ENCODE peak calls at places on chromosomes 12 and 14, in ten cellular contexts. One of them, this sample, is unnamed.
A peak's percentile ranks its signal among the peaks of the same experiment; 100 is the strongest.

GRCh38 chr14:94524093-94524492 is 14.8 kb upstream of the SERPINA12 start:
- DNase-seq in naive thymus-derived CD4-positive, alpha-beta T cell: no peak
- DNase-seq in left cardiac atrium: no peak
- DNase-seq in stimulated activated CD4-positive, alpha-beta T cell treated with anti-CD3 and anti-CD28 coated beads, Interleukin-4, amount 100 ng/mL, for 48 hours: no peak
- DNase-seq in activated CD4-positive, CD25-positive, alpha-beta regulatory T cell treated with anti-CD3 and anti-CD28 coated beads, Interleukin-2, amount 50 U/mL, for 72 hours: no peak
- DNase-seq in NCI-H1436: no peak
- DNase-seq in MCF 10A: no peak
- DNase-seq in dorsolateral prefrontal cortex: no peak
- DNase-seq in HTR-8/SVneo: no peak
- DNase-seq in WERI-Rb-1: no peak
- DNase-seq in this sample: no peak

GRCh38 chr14:96069421-96069820 is 30.3 kb downstream of the C14orf132 start:
- DNase-seq in MCF 10A: no peak
- DNase-seq in NCI-H1436: no peak
- DNase-seq in WERI-Rb-1: no peak
- DNase-seq in left cardiac atrium: no peak
- DNase-seq in dorsolateral prefrontal cortex: no peak
- DNase-seq in activated CD4-positive, CD25-positive, alpha-beta regulatory T cell treated with anti-CD3 and anti-CD28 coated beads, Interleukin-2, amount 50 U/mL, for 72 hours: no peak
- DNase-seq in stimulated activated CD4-positive, alpha-beta T cell treated with anti-CD3 and anti-CD28 coated beads, Interleukin-4, amount 100 ng/mL, for 48 hours: no peak
- DNase-seq in HTR-8/SVneo: no peak
- DNase-seq in naive thymus-derived CD4-positive, alpha-beta T cell: no peak
- DNase-seq in this sample: no peak

GRCh38 chr12:32223941-32224340 is 117.3 kb downstream of the BICD1 start:
- DNase-seq in dorsolateral prefrontal cortex: no peak
- DNase-seq in naive thymus-derived CD4-positive, alpha-beta T cell: no peak
- DNase-seq in left cardiac atrium: no peak
- DNase-seq in WERI-Rb-1: no peak
- DNase-seq in activated CD4-positive, CD25-positive, alpha-beta regulatory T cell treated with anti-CD3 and anti-CD28 coated beads, Interleukin-2, amount 50 U/mL, for 72 hours: no peak
- DNase-seq in MCF 10A: no peak
- DNase-seq in NCI-H1436: no peak
- DNase-seq in HTR-8/SVneo: no peak
- DNase-seq in stimulated activated CD4-positive, alpha-beta T cell treated with anti-CD3 and anti-CD28 coated beads, Interleukin-4, amount 100 ng/mL, for 48 hours: no peak
- DNase-seq in this sample: no peak

GRCh38 chr14:21999400-21999799 is 325.8 kb upstream of the OR4E1 start:
- DNase-seq in stimulated activated CD4-positive, alpha-beta T cell treated with anti-CD3 and anti-CD28 coated beads, Interleukin-4, amount 100 ng/mL, for 48 hours: no peak
- DNase-seq in NCI-H1436: no peak
- DNase-seq in HTR-8/SVneo: no peak
- DNase-seq in MCF 10A: no peak
- DNase-seq in dorsolateral prefrontal cortex: no peak
- DNase-seq in activated CD4-positive, CD25-positive, alpha-beta regulatory T cell treated with anti-CD3 and anti-CD28 coated beads, Interleukin-2, amount 50 U/mL, for 72 hours: no peak
- DNase-seq in naive thymus-derived CD4-positive, alpha-beta T cell: no peak
- DNase-seq in left cardiac atrium: no peak
- DNase-seq in WERI-Rb-1: no peak
- DNase-seq in this sample: no peak

GRCh38 chr12:13097526-13097925 is 5.9 kb downstream of the GSG1 start:
- DNase-seq in left cardiac atrium: peak; percentile 43
- DNase-seq in WERI-Rb-1: no peak
- DNase-seq in NCI-H1436: no peak
- DNase-seq in activated CD4-positive, CD25-positive, alpha-beta regulatory T cell treated with anti-CD3 and anti-CD28 coated beads, Interleukin-2, amount 50 U/mL, for 72 hours: no peak
- DNase-seq in stimulated activated CD4-positive, alpha-beta T cell treated with anti-CD3 and anti-CD28 coated beads, Interleukin-4, amount 100 ng/mL, for 48 hours: no peak
- DNase-seq in MCF 10A: no peak
- DNase-seq in dorsolateral prefrontal cortex: no peak
- DNase-seq in HTR-8/SVneo: no peak
- DNase-seq in naive thymus-derived CD4-positive, alpha-beta T cell: no peak
- DNase-seq in this sample: peak; percentile 65

GRCh38 chr12:67541625-67541991 is 106.9 kb upstream of the DYRK2 start:
- DNase-seq in WERI-Rb-1: peak; percentile 59
- DNase-seq in naive thymus-derived CD4-positive, alpha-beta T cell: peak; percentile 29
- DNase-seq in stimulated activated CD4-positive, alpha-beta T cell treated with anti-CD3 and anti-CD28 coated beads, Interleukin-4, amount 100 ng/mL, for 48 hours: no peak
- DNase-seq in activated CD4-positive, CD25-positive, alpha-beta regulatory T cell treated with anti-CD3 and anti-CD28 coated beads, Interleukin-2, amount 50 U/mL, for 72 hours: no peak
- DNase-seq in HTR-8/SVneo: no peak
- DNase-seq in dorsolateral prefrontal cortex: no peak
- DNase-seq in NCI-H1436: peak; percentile 40
- DNase-seq in left cardiac atrium: no peak
- DNase-seq in MCF 10A: no peak
- DNase-seq in this sample: no peak

GRCh38 chr12:44847888-44848770 is 28.0 kb downstream of the NELL2 start:
- DNase-seq in NCI-H1436: no peak
- DNase-seq in WERI-Rb-1: no peak
- DNase-seq in MCF 10A: no peak
- DNase-seq in left cardiac atrium: no peak
- DNase-seq in HTR-8/SVneo: no peak
- DNase-seq in stimulated activated CD4-positive, alpha-beta T cell treated with anti-CD3 and anti-CD28 coated beads, Interleukin-4, amount 100 ng/mL, for 48 hours: peak; percentile 42
- DNase-seq in activated CD4-positive, CD25-positive, alpha-beta regulatory T cell treated with anti-CD3 and anti-CD28 coated beads, Interleukin-2, amount 50 U/mL, for 72 hours: no peak
- DNase-seq in dorsolateral prefrontal cortex: no peak
- DNase-seq in naive thymus-derived CD4-positive, alpha-beta T cell: peak; percentile 78
- DNase-seq in this sample: no peak

GRCh38 chr12:105464426-105464825 is 133.9 kb downstream of the C12orf75 start:
- DNase-seq in activated CD4-positive, CD25-positive, alpha-beta regulatory T cell treated with anti-CD3 and anti-CD28 coated beads, Interleukin-2, amount 50 U/mL, for 72 hours: no peak
- DNase-seq in WERI-Rb-1: peak; percentile 48
- DNase-seq in naive thymus-derived CD4-positive, alpha-beta T cell: no peak
- DNase-seq in MCF 10A: no peak
- DNase-seq in left cardiac atrium: no peak
- DNase-seq in HTR-8/SVneo: no peak
- DNase-seq in dorsolateral prefrontal cortex: no peak
- DNase-seq in NCI-H1436: no peak
- DNase-seq in stimulated activated CD4-positive, alpha-beta T cell treated with anti-CD3 and anti-CD28 coated beads, Interleukin-4, amount 100 ng/mL, for 48 hours: no peak
- DNase-seq in this sample: no peak

GRCh38 chr12:101794574-101794973 is 36.2 kb downstream of the GNPTAB start:
- DNase-seq in activated CD4-positive, CD25-positive, alpha-beta regulatory T cell treated with anti-CD3 and anti-CD28 coated beads, Interleukin-2, amount 50 U/mL, for 72 hours: no peak
- DNase-seq in left cardiac atrium: no peak
- DNase-seq in naive thymus-derived CD4-positive, alpha-beta T cell: no peak
- DNase-seq in WERI-Rb-1: no peak
- DNase-seq in HTR-8/SVneo: no peak
- DNase-seq in NCI-H1436: no peak
- DNase-seq in dorsolateral prefrontal cortex: no peak
- DNase-seq in MCF 10A: no peak
- DNase-seq in stimulated activated CD4-positive, alpha-beta T cell treated with anti-CD3 and anti-CD28 coated beads, Interleukin-4, amount 100 ng/mL, for 48 hours: no peak
- DNase-seq in this sample: no peak

GRCh38 chr12:67506739-67507138 is 141.8 kb upstream of the DYRK2 start:
- DNase-seq in WERI-Rb-1: no peak
- DNase-seq in activated CD4-positive, CD25-positive, alpha-beta regulatory T cell treated with anti-CD3 and anti-CD28 coated beads, Interleukin-2, amount 50 U/mL, for 72 hours: no peak
- DNase-seq in dorsolateral prefrontal cortex: no peak
- DNase-seq in MCF 10A: no peak
- DNase-seq in left cardiac atrium: no peak
- DNase-seq in NCI-H1436: no peak
- DNase-seq in naive thymus-derived CD4-positive, alpha-beta T cell: no peak
- DNase-seq in stimulated activated CD4-positive, alpha-beta T cell treated with anti-CD3 and anti-CD28 coated beads, Interleukin-4, amount 100 ng/mL, for 48 hours: no peak
- DNase-seq in HTR-8/SVneo: no peak
- DNase-seq in this sample: no peak

GRCh38 chr12:49645151-49646039 is 22.0 kb downstream of the PRPF40B start:
- DNase-seq in activated CD4-positive, CD25-positive, alpha-beta regulatory T cell treated with anti-CD3 and anti-CD28 coated beads, Interleukin-2, amount 50 U/mL, for 72 hours: no peak
- DNase-seq in MCF 10A: no peak
- DNase-seq in naive thymus-derived CD4-positive, alpha-beta T cell: no peak
- DNase-seq in WERI-Rb-1: no peak
- DNase-seq in NCI-H1436: no peak
- DNase-seq in dorsolateral prefrontal cortex: no peak
- DNase-seq in stimulated activated CD4-positive, alpha-beta T cell treated with anti-CD3 and anti-CD28 coated beads, Interleukin-4, amount 100 ng/mL, for 48 hours: no peak
- DNase-seq in HTR-8/SVneo: no peak
- DNase-seq in left cardiac atrium: no peak
- DNase-seq in this sample: no peak

GRCh38 chr12:84411031-84411430 is 501.6 kb downstream of the SLC6A15 start:
- DNase-seq in NCI-H1436: no peak
- DNase-seq in naive thymus-derived CD4-positive, alpha-beta T cell: no peak
- DNase-seq in MCF 10A: no peak
- DNase-seq in WERI-Rb-1: no peak
- DNase-seq in stimulated activated CD4-positive, alpha-beta T cell treated with anti-CD3 and anti-CD28 coated beads, Interleukin-4, amount 100 ng/mL, for 48 hours: no peak
- DNase-seq in activated CD4-positive, CD25-positive, alpha-beta regulatory T cell treated with anti-CD3 and anti-CD28 coated beads, Interleukin-2, amount 50 U/mL, for 72 hours: no peak
- DNase-seq in dorsolateral prefrontal cortex: no peak
- DNase-seq in HTR-8/SVneo: no peak
- DNase-seq in left cardiac atrium: no peak
- DNase-seq in this sample: no peak

GRCh38 chr12:110279976-110280783 is 867 bp upstream of the ATP2A2 start:
- DNase-seq in naive thymus-derived CD4-positive, alpha-beta T cell: no peak
- DNase-seq in left cardiac atrium: peak; percentile 73
- DNase-seq in MCF 10A: peak; percentile 49
- DNase-seq in HTR-8/SVneo: peak; percentile 42
- DNase-seq in NCI-H1436: peak; percentile 40
- DNase-seq in activated CD4-positive, CD25-positive, alpha-beta regulatory T cell treated with anti-CD3 and anti-CD28 coated beads, Interleukin-2, amount 50 U/mL, for 72 hours: no peak
- DNase-seq in WERI-Rb-1: no peak
- DNase-seq in dorsolateral prefrontal cortex: no peak
- DNase-seq in stimulated activated CD4-positive, alpha-beta T cell treated with anti-CD3 and anti-CD28 coated beads, Interleukin-4, amount 100 ng/mL, for 48 hours: peak; percentile 34
- DNase-seq in this sample: peak; percentile 77

GRCh38 chr12:24087294-24087693 is 137.8 kb upstream of the SOX5 start:
- DNase-seq in NCI-H1436: no peak
- DNase-seq in WERI-Rb-1: no peak
- DNase-seq in HTR-8/SVneo: no peak
- DNase-seq in naive thymus-derived CD4-positive, alpha-beta T cell: no peak
- DNase-seq in left cardiac atrium: no peak
- DNase-seq in activated CD4-positive, CD25-positive, alpha-beta regulatory T cell treated with anti-CD3 and anti-CD28 coated beads, Interleukin-2, amount 50 U/mL, for 72 hours: no peak
- DNase-seq in MCF 10A: no peak
- DNase-seq in stimulated activated CD4-positive, alpha-beta T cell treated with anti-CD3 and anti-CD28 coated beads, Interleukin-4, amount 100 ng/mL, for 48 hours: no peak
- DNase-seq in dorsolateral prefrontal cortex: no peak
- DNase-seq in this sample: no peak

GRCh38 chr12:88952543-88952942 is 372.3 kb upstream of the KITLG start:
- DNase-seq in naive thymus-derived CD4-positive, alpha-beta T cell: no peak
- DNase-seq in activated CD4-positive, CD25-positive, alpha-beta regulatory T cell treated with anti-CD3 and anti-CD28 coated beads, Interleukin-2, amount 50 U/mL, for 72 hours: no peak
- DNase-seq in MCF 10A: peak; percentile 81
- DNase-seq in dorsolateral prefrontal cortex: no peak
- DNase-seq in WERI-Rb-1: no peak
- DNase-seq in HTR-8/SVneo: no peak
- DNase-seq in NCI-H1436: no peak
- DNase-seq in stimulated activated CD4-positive, alpha-beta T cell treated with anti-CD3 and anti-CD28 coated beads, Interleukin-4, amount 100 ng/mL, for 48 hours: no peak
- DNase-seq in left cardiac atrium: peak; percentile 29
- DNase-seq in this sample: no peak

GRCh38 chr14:56199976-56200577 is 81.9 kb downstream of the PELI2 start:
- DNase-seq in dorsolateral prefrontal cortex: no peak
- DNase-seq in HTR-8/SVneo: no peak
- DNase-seq in NCI-H1436: no peak
- DNase-seq in stimulated activated CD4-positive, alpha-beta T cell treated with anti-CD3 and anti-CD28 coated beads, Interleukin-4, amount 100 ng/mL, for 48 hours: no peak
- DNase-seq in left cardiac atrium: no peak
- DNase-seq in MCF 10A: no peak
- DNase-seq in activated CD4-positive, CD25-positive, alpha-beta regulatory T cell treated with anti-CD3 and anti-CD28 coated beads, Interleukin-2, amount 50 U/mL, for 72 hours: no peak
- DNase-seq in naive thymus-derived CD4-positive, alpha-beta T cell: no peak
- DNase-seq in WERI-Rb-1: no peak
- DNase-seq in this sample: no peak